ENCODE peak calls at places on chromosomes 2 and 18, in five cellular contexts. O is HCT116, H is IMR-90, R is fibroblast of lung, V is PC-9. U is an unnamed sample.

GRCh38 chr2:96145028-96145939 is at the start of gene DUSP2:
- DNase-seq in O (peak; percentile 57), H (peak; percentile 59), R (peak; percentile 45), V (peak; percentile 82), U (peak; percentile 45)

GRCh38 chr2:43073373-43073772 is 153.0 kb downstream of the ZFP36L2 start:
- DNase-seq in O (no peak), H (peak; percentile 36), R (peak; percentile 92), V (peak; percentile 83), U (peak; percentile 77)

GRCh38 chr18:58303363-58303762 is 259.3 kb downstream of the NEDD4L start:
- DNase-seq in O (no peak), H (no peak), R (no peak), V (no peak), U (no peak)

GRCh38 chr2:25673170-25674002 is at the start of gene DTNB:
- DNase-seq in O (no peak), H (peak; percentile 54), R (peak; percentile 46), V (peak; percentile 93), U (peak; percentile 57)

GRCh38 chr2:152511981-152512380 is 177.0 kb downstream of the FMNL2 start:
- DNase-seq in O (no peak), H (no peak), R (no peak), V (no peak), U (no peak)

GRCh38 chr2:60484080-60484737 is 69.2 kb downstream of the BCL11A start:
- DNase-seq in O (no peak), H (peak; percentile 76), R (peak; percentile 39), V (no peak), U (peak; percentile 21)

GRCh38 chr2:26901326-26902183 is 53.6 kb downstream of the DPYSL5 start:
- DNase-seq in O (no peak), H (no peak), R (peak; percentile 5), V (no peak), U (no peak)

GRCh38 chr18:46755315-46756171 is 1.3 kb downstream of the ST8SIA5 start:
- DNase-seq in O (no peak), H (no peak), R (no peak), V (no peak), U (no peak)

GRCh38 chr2:226985227-226985946 is 149.5 kb downstream of the RHBDD1 start:
- DNase-seq in O (peak; percentile 56), H (peak; percentile 83), R (peak; percentile 92), V (peak; percentile 22), U (peak; percentile 74)

GRCh38 chr2:222707689-222708273 is 36.3 kb downstream of the MOGAT1 start:
- DNase-seq in O (no peak), H (peak; percentile 87), R (peak; percentile 32), V (no peak), U (peak; percentile 69)

GRCh38 chr2:117987121-117987520 is 26.7 kb downstream of the CCDC93 start:
- DNase-seq in O (no peak), H (no peak), R (no peak), V (no peak), U (no peak)

GRCh38 chr2:36559221-36559942 is 38.6 kb downstream of the FEZ2 start:
- DNase-seq in O (no peak), H (no peak), R (no peak), V (no peak), U (no peak)

GRCh38 chr2:2464095-2464494 is 133.0 kb upstream of the MYT1L start:
- DNase-seq in O (no peak), H (peak; percentile 29), R (peak; percentile 47), V (no peak), U (peak; percentile 7)

GRCh38 chr2:223950448-223951347 is 5.6 kb upstream of the WDFY1 start:
- DNase-seq in O (no peak), H (no peak), R (no peak), V (no peak), U (no peak)

GRCh38 chr2:232592687-232593407 is 40.6 kb upstream of the EFHD1 start:
- DNase-seq in O (peak; percentile 77), H (peak; percentile 82), R (peak; percentile 48), V (peak; percentile 59), U (peak; percentile 68)

GRCh38 chr18:24818451-24818850 is 358.0 kb downstream of the HRH4 start:
- DNase-seq in O (no peak), H (no peak), R (no peak), V (no peak), U (no peak)

GRCh38 chr18:3354506-3354905 is 92.6 kb downstream of the MYL12B start:
- DNase-seq in O (no peak), H (peak; percentile 4), R (no peak), V (no peak), U (no peak)

GRCh38 chr2:10067330-10067729 is 12.9 kb downstream of the CYS1 start:
- DNase-seq in O (no peak), H (no peak), R (no peak), V (no peak), U (no peak)

GRCh38 chr18:57080479-57080878 is 66.4 kb upstream of the BOD1L2 start:
- DNase-seq in O (no peak), H (no peak), R (no peak), V (no peak), U (no peak)

GRCh38 chr2:219552382-219553167 is 8.7 kb downstream of the TMEM198 start:
- DNase-seq in O (peak; percentile 64), H (peak; percentile 65), R (peak; percentile 73), V (peak; percentile 90), U (peak; percentile 85)

GRCh38 chr2:168935810-168936581 is 34.9 kb downstream of the G6PC2 start:
- DNase-seq in O (no peak), H (peak; percentile 19), R (peak; percentile 2), V (no peak), U (peak; percentile 67)

GRCh38 chr18:71727909-71728308 is 816.2 kb downstream of the CBLN2 start:
- DNase-seq in O (no peak), H (no peak), R (no peak), V (no peak), U (no peak)

GRCh38 chr2:241507430-241508239 is 749 bp downstream of the STK25 start:
- DNase-seq in O (no peak), H (peak; percentile 33), R (peak; percentile 36), V (peak; percentile 82), U (peak; percentile 65)

GRCh38 chr2:97936199-97936598 is 59.5 kb downstream of the TMEM131 start:
- DNase-seq in O (peak; percentile 54), H (no peak), R (no peak), V (peak; percentile 58), U (no peak)

GRCh38 chr18:73235491-73235890 is 367.7 kb upstream of the NETO1 start:
- DNase-seq in O (no peak), H (peak; percentile 97), R (peak; percentile 40), V (peak; percentile 3), U (peak; percentile 82)

GRCh38 chr2:238857929-238858328 is 10.0 kb downstream of the TWIST2 start:
- DNase-seq in O (no peak), H (no peak), R (no peak), V (no peak), U (no peak)

DNA sequence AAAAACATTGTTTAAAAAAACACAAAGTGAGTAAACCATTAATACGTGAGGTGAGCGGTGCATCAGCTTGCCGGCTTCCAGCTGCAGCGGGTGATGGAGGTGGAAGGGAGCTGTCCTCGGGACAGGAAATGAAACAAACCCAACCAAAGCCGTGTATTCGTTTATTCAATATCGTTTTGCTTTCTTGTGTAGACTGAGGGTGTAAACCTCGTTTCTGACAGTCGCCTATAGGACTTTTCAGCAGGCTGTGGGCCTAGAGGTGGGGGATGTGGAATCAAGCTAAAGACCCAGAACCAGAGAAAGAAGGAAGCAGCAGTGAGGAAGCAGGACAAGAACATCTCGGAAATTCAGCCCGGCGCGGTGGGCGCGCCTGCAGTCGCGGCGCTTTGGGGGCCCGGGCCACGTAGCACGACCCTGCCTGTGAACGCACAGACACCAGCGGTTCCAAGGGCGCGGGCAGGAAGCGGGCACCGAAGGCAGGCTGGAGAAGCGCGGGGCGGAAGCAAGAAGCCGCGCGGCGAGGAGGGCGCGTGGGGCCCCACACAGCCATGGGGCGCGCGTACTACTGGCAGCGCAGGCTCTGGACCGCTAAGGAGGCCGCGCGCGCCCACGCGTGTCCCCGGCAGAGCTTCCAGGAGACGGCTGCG is 772 bp upstream of the ATP9B start:
- DNase-seq in O (no peak), H (no peak), R (peak; percentile 16), V (no peak), U (no peak)
- H3K4me3 ChIP-seq in O (no peak overlapping the region), H (peak overlapping the region; percentile 94), R (peak overlapping the region; percentile 62), V (peak overlapping the region; percentile 97), U (peak overlapping the region; percentile 89)

DNA sequence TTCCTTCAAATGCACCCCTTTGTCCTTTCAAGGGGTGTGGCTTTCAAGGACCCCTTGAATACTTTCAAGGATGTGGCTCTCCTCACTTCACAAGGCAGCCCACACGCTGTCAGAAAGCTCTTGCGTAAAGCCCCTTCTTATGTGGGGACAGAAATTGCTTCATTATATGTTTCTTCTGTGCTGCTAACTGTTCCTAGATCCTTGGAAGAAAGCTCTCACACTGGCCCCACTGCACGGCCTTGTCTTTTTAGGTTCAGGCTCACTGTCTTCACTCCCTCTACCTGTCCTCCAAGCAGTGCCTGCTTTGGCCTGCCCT is 94.9 kb downstream of the RTN4 start:
- DNase-seq in O (no peak), H (no peak), R (no peak), V (no peak), U (no peak)
- H2AFZ ChIP-seq in O (no peak overlapping the region), H (no peak overlapping the region), R (no peak overlapping the region), V (no peak overlapping the region), U (no peak overlapping the region)

GRCh38 chr2:119769645-119770044 is 9.9 kb downstream of the PTPN4 start:
- DNase-seq in O (no peak), H (no peak), R (no peak), V (no peak), U (no peak)

GRCh38 chr2:119768731-119769130 is 9.0 kb downstream of the PTPN4 start:
- DNase-seq in O (no peak), H (no peak), R (no peak), V (no peak), U (no peak)

GRCh38 chr2:119764832-119765231 is 5.1 kb downstream of the PTPN4 start:
- DNase-seq in O (no peak), H (no peak), R (no peak), V (no peak), U (peak; percentile 89)

GRCh38 chr2:119765404-119766002 is 5.8 kb downstream of the PTPN4 start:
- DNase-seq in O (no peak), H (no peak), R (no peak), V (no peak), U (no peak)

DNA sequence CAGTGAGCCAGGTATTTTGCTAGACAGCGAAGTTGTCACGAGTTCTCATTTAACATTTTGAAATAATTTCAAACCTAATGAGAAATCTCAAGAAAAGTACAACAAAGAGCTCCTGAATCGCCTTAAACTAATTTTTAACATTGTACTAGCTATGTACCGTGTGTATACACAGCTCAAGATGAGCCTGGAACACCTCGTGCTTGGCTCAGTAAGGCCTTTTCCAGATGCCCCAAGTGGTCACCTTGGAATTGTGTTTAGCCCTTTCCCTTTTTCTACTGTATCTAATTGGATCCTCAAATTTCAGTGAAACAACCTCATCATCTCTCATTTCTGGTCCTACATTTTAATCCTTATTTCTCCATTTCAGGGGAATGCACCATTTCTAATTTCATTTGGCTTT is 7.2 kb downstream of the PTPN4 start:
- DNase-seq in O (no peak), H (no peak), R (no peak), V (no peak), U (no peak)
- H3K4me1 ChIP-seq in O (no peaks in the 10 kb centered on the region), H (no peaks in the 10 kb centered on the region), R (no peaks in the 10 kb centered on the region), V (peaks cover 44% of the 10 kb centered on the region), U (peaks cover 2% of the 10 kb centered on the region)

GRCh38 chr2:178553047-178553446 is 72.8 kb downstream of the PLEKHA3 start:
- DNase-seq in O (no peak), H (peak; percentile 89), R (peak; percentile 63), V (no peak), U (peak; percentile 5)

DNA sequence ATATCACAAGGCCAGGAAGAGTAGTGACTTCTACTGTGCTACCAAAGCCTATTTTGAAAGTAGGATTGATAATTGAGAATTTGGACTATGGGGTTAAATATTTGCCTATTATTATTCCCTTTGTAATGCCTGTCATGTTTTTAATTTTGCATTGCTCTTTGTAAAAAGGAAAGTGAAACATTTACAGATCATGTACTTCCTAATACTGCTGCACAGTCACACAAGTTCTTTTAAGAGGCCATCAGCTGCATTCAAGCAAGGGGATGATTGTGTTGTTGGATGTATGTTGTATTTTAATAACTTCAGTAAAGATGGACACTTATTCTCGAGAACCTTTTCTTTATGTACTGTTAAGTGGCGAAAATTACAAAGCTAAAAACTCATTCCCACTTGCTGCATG is 70.1 kb downstream of the PLEKHA3 start:
- DNase-seq in O (no peak), H (no peak), R (no peak), V (no peak), U (no peak)
- H3K4me3 ChIP-seq in O (no peak overlapping the region), H (no peak overlapping the region), R (no peak overlapping the region), V (no peak overlapping the region), U (no peak overlapping the region)